ENCODE peak calls at places on chromosomes 5 and 9, in ten cellular contexts. O is astrocyte, W is K562, E is H1, R is mesenchymal stem cell, N is fibroblast of lung, J is PC-3, Y is neuronal stem cell, P is IMR-90, A is SK-N-SH. H is an unnamed sample.

GRCh38 chr9:38689678-38690077 is 30.3 kb downstream of the FAM240B start:
- DNase-seq in P (peak), Y (peak), E (peak), O (peak), N (peak), A (peak), W (no peak), J (no peak), R (peak), H (peak)

GRCh38 chr5:64635056-64635686 is 55.1 kb upstream of the SHISAL2B start:
- DNase-seq in R (peak), P (peak), W (peak), E (no peak), Y (peak), N (peak), A (peak), O (peak), J (peak), H (peak)

GRCh38 chr9:129677456-129677855 is 12.0 kb downstream of the PRRX2 start:
- DNase-seq in O (no peak), W (peak), P (no peak), A (peak), N (no peak), R (no peak), Y (no peak), J (no peak), E (no peak), H (no peak)

GRCh38 chr5:157857821-157858526 is 971 bp downstream of the CLINT1 start:
- DNase-seq in A (no peak), R (peak), P (peak), O (peak), E (no peak), N (peak), J (peak), Y (no peak), W (no peak), H (no peak)

GRCh38 chr5:60223342-60223741 is 329.8 kb upstream of the PDE4D start:
- DNase-seq in N (peak), P (no peak), Y (no peak), E (no peak), J (peak), A (no peak), O (peak), W (no peak), R (no peak), H (no peak)

GRCh38 chr9:68685770-68686169 is 19.3 kb upstream of the PIP5K1B start:
- DNase-seq in J (peak), N (no peak), Y (no peak), O (no peak), W (peak), A (peak), E (no peak), R (no peak), P (no peak), H (peak)

GRCh38 chr5:532521-533242 is 8.4 kb upstream of the SLC9A3 start:
- DNase-seq in W (no peak), N (no peak), J (no peak), O (no peak), Y (no peak), A (no peak), P (no peak), R (no peak), E (no peak), H (no peak)

GRCh38 chr9:19114680-19115270 is 12.1 kb upstream of the HAUS6 start:
- DNase-seq in J (peak), O (no peak), Y (no peak), E (no peak), P (peak), N (peak), A (no peak), R (no peak), W (no peak), H (no peak)

GRCh38 chr5:43753069-43753468 is 150.1 kb downstream of the NNT start:
- DNase-seq in Y (no peak), O (no peak), N (no peak), A (no peak), P (no peak), J (no peak), R (no peak), E (no peak), W (no peak), H (no peak)

GRCh38 chr5:14134771-14135170 is 8.4 kb upstream of the TRIO start:
- DNase-seq in E (no peak), Y (no peak), R (no peak), N (no peak), W (no peak), A (no peak), O (no peak), P (no peak), J (no peak), H (no peak)

GRCh38 chr9:113687107-113687679 is 188.9 kb upstream of the ZNF618 start:
- DNase-seq in R (no peak), W (no peak), O (no peak), E (no peak), Y (no peak), A (no peak), J (no peak), N (no peak), P (no peak), H (no peak)

GRCh38 chr5:123868267-123868666 is 356.3 kb downstream of the CSNK1G3 start:
- DNase-seq in A (no peak), O (no peak), N (no peak), J (no peak), Y (no peak), R (peak), E (no peak), P (no peak), W (no peak), H (no peak)

GRCh38 chr5:76180817-76181805 is 97.9 kb downstream of the SV2C start:
- DNase-seq in J (no peak), O (no peak), R (peak), P (no peak), E (no peak), N (no peak), W (peak), Y (no peak), A (no peak), H (no peak)

GRCh38 chr5:16617272-16617973 is 626 bp upstream of the RETREG1 start:
- DNase-seq in E (no peak), Y (no peak), P (no peak), A (peak), O (no peak), J (no peak), W (no peak), N (no peak), R (no peak), H (peak)

GRCh38 chr9:11973011-11973410 is 720.2 kb upstream of the TYRP1 start:
- DNase-seq in W (no peak), J (no peak), Y (no peak), O (peak), N (peak), A (no peak), E (no peak), P (no peak), R (no peak), H (no peak)

GRCh38 chr9:133487331-133487725 is 8.4 kb upstream of the SLC2A6 start:
- DNase-seq in N (no peak), O (no peak), A (no peak), E (no peak), Y (no peak), J (no peak), W (no peak), R (no peak), P (no peak), H (no peak)

GRCh38 chr5:173045481-173045880 is 10.7 kb upstream of the CREBRF start:
- DNase-seq in O (no peak), E (no peak), P (no peak), A (no peak), J (no peak), W (peak), R (no peak), Y (no peak), N (no peak), H (peak)

DNA sequence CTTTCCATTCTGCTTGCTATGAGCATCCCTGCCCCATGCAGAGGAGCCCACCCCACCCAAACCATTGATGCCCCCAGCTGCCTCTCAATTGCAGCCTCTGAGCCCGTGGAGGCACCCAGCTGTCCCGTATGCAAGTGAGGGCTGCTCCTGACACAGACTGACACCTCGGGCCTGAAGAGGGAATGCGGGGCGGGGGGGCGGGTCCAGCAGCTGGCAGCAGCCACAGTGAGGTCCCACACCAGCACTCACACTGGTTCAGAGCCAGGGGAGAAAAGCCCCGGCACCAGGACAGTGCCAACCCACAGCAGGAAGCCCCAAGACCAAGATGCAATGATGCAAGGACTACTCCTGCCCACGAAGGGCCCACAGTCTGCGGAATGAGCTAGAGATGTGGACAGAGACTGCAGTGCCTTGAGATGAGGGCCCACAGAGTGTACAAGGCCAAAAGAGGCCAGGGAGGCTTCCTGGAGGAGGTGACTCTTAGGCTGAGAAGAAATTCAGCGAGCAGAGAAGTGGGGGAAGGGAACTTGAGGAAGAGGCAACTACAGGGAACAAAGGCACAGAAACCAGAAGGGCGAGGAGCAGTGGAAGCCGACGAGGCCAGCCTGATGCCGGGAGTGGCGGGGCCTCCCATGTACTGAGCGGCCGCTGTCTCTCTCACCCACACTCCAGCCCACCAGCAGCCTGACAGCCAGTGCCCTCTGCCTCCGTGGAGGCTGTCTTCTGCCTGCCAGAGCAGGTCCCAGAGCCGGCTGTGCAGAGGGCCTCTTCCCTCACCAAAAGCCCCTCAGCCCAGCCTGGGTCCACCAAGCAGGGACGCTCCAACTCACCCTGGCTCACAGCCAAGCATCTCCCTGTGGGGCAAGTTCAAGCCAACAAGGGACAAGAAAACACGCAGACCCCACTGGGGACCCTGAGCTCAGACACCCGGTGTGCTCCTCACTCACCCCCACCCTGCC is 9.2 kb downstream of the EEIG1 start:
- DNase-seq in W (no peak), N (no peak), A (peak), J (no peak), Y (no peak), P (no peak), O (no peak), E (no peak), R (peak), H (peak)
- H3K4me2 ChIP-seq in W (no peak), N (no peak), A (peak), J (no peak), Y (no peak), P (no peak), O (no peak), E (peak), R (no peak), H (peak)

GRCh38 chr5:141512390-141513020 is 23.6 kb downstream of the PCDHGC5 start:
- DNase-seq in W (peak), R (peak), J (peak), E (peak), A (peak), N (peak), O (peak), P (peak), Y (peak), H (peak)

GRCh38 chr5:141513021-141513626 is 24.2 kb downstream of the PCDHGC5 start:
- DNase-seq in J (no peak), R (peak), A (peak), Y (peak), O (peak), W (no peak), N (peak), P (peak), E (no peak), H (peak)

GRCh38 chr5:141511771-141512325 is 23.0 kb downstream of the PCDHGC5 start:
- DNase-seq in Y (no peak), P (no peak), O (no peak), J (no peak), N (no peak), R (no peak), A (no peak), W (peak), E (no peak), H (no peak)

GRCh38 chr5:141510160-141510559 is 21.3 kb downstream of the PCDHGC5 start:
- DNase-seq in A (no peak), W (no peak), Y (no peak), E (no peak), N (no peak), O (no peak), P (no peak), R (no peak), J (no peak), H (no peak)

GRCh38 chr5:141510850-141511718 is 22.2 kb downstream of the PCDHGC5 start:
- DNase-seq in P (no peak), N (no peak), W (no peak), J (no peak), R (no peak), A (no peak), E (no peak), Y (no peak), O (no peak), H (no peak)
- H3K4me2 ChIP-seq in P (no peak), N (no peak), W (no peak), J (no peak), R (no peak), A (no peak), E (no peak), Y (no peak), O (no peak), H (no peak)

GRCh38 chr5:103458497-103459040 is 104.0 kb downstream of the NUDT12 start:
- DNase-seq in W (no peak), J (no peak), R (no peak), P (no peak), E (no peak), O (peak), N (peak), Y (no peak), A (no peak), H (no peak)
- H3K4me2 ChIP-seq in W (no peak), J (no peak), R (no peak), P (no peak), E (no peak), O (no peak), N (no peak), Y (no peak), A (no peak), H (no peak)

GRCh38 chr5:179536676-179537075 is 13.7 kb upstream of the RUFY1 start:
- DNase-seq in Y (no peak), J (peak), R (no peak), O (no peak), N (no peak), A (no peak), E (no peak), W (no peak), P (no peak), H (no peak)

GRCh38 chr5:179542170-179542569 is 8.2 kb upstream of the RUFY1 start:
- DNase-seq in R (no peak), O (no peak), N (no peak), A (no peak), J (no peak), W (no peak), Y (no peak), P (no peak), E (no peak), H (no peak)
- H3K4me2 ChIP-seq in R (no peak), O (no peak), N (no peak), A (no peak), J (no peak), W (no peak), Y (no peak), P (no peak), E (no peak), H (no peak)

DNA sequence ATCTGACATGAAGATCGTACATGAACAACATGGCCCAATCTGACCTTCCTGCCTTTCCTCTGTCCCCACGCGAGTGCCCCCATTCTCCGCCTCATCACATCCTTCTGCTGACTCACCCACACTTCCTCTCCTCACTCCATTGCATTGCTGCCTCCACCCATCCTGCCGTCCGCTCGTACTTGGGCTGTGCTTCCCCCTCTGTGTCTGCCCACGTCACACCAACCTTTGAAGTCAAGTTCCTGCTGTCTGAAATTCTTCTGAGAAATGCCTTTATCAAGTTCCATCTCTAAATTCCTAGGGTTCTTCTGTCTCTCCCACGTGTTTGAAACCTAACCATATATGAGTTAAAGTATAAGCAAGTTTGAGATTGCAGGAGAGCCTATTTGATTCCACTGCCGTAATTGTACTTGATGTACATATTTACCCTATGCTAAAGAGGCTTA is 18.0 kb upstream of the STARD4 start:
- DNase-seq in P (peak), R (peak), Y (no peak), J (peak), E (no peak), W (peak), A (no peak), O (peak), N (peak), H (no peak)
- H3K4me2 ChIP-seq in P (no peak), R (peak), Y (no peak), J (peak), E (no peak), W (peak), A (no peak), O (peak), N (no peak), H (no peak)

GRCh38 chr5:77640577-77641396 is 2.3 kb upstream of the OTP start:
- DNase-seq in R (no peak), W (no peak), Y (no peak), E (no peak), N (no peak), A (peak), P (no peak), O (no peak), J (no peak), H (peak)
- H3K4me2 ChIP-seq in R (peak), W (no peak), Y (peak), E (peak), N (no peak), A (no peak), P (no peak), O (no peak), J (no peak), H (peak)

H was measured in GM23338.